ENCODE peak calls at places on chromosomes 11 and 22, in four cellular contexts. E, U, L and W are unnamed samples.
A peak's percentile ranks its signal among the peaks of the same experiment; 100 is the strongest.

GRCh38 chr22:20089977-20090729 is 10.1 kb downstream of the DGCR8 start:
- DNase-seq in U (peak; percentile 16), E (no peak), L (no peak), W (no peak)

GRCh38 chr11:31641477-31642062 is 132.0 kb downstream of the ELP4 start:
- DNase-seq in L (peak; percentile 11), E (peak; percentile 10), U (no peak), W (no peak)

GRCh38 chr11:119783466-119784400 is 54.7 kb upstream of the NECTIN1 start:
- DNase-seq in L (no peak), U (no peak), E (no peak), W (no peak)

GRCh38 chr11:19714387-19715363 is 2.0 kb downstream of the NAV2 start:
- DNase-seq in E (no peak), L (no peak), U (no peak), W (no peak)

GRCh38 chr11:68314886-68315580 is 2.6 kb downstream of the LRP5 start:
- DNase-seq in E (no peak), L (no peak), U (no peak), W (no peak)

GRCh38 chr22:45966320-45966891 is 10.6 kb downstream of the WNT7B start:
- DNase-seq in E (peak; percentile 78), U (no peak), L (no peak), W (no peak)

GRCh38 chr11:122843281-122844150 is 5.2 kb downstream of the CRTAM start:
- DNase-seq in L (no peak), U (no peak), E (no peak), W (no peak)

GRCh38 chr11:2582436-2582931 is 117.3 kb downstream of the KCNQ1OT1 start:
- DNase-seq in L (no peak), U (no peak), E (no peak), W (no peak)